ENCODE peak calls at places on chromosome 22, in nine cellular contexts. One of them, this sample, is unnamed.

GRCh38 chr22:21568207-21569075 is 927 bp downstream of the UBE2L3 start:
- DNase-seq in GM23338: peak
- DNase-seq in GM12878: no peak
- DNase-seq in kidney tubule cell: peak
- DNase-seq in AG04449: no peak
- DNase-seq in H7: peak
- DNase-seq in left cardiac atrium: no peak
- DNase-seq in CD8-positive, alpha-beta T cell: no peak
- DNase-seq in GM13977: peak
- DNase-seq in this sample: peak

GRCh38 chr22:49512471-49512870 is 315.2 kb downstream of the BRD1 start:
- DNase-seq in GM23338: no peak
- DNase-seq in GM12878: no peak
- DNase-seq in kidney tubule cell: no peak
- DNase-seq in AG04449: no peak
- DNase-seq in H7: no peak
- DNase-seq in left cardiac atrium: no peak
- DNase-seq in CD8-positive, alpha-beta T cell: no peak
- DNase-seq in GM13977: no peak
- DNase-seq in this sample: no peak

GRCh38 chr22:45072322-45072903 is 62.6 kb upstream of the PHF21B start:
- DNase-seq in GM23338: peak
- DNase-seq in GM12878: no peak
- DNase-seq in kidney tubule cell: peak
- DNase-seq in AG04449: no peak
- DNase-seq in H7: peak
- DNase-seq in left cardiac atrium: peak
- DNase-seq in CD8-positive, alpha-beta T cell: no peak
- DNase-seq in GM13977: no peak
- DNase-seq in this sample: no peak

GRCh38 chr22:28799125-28799833 is 1.1 kb downstream of the XBP1 start:
- DNase-seq in GM23338: peak
- DNase-seq in GM12878: no peak
- DNase-seq in kidney tubule cell: peak
- DNase-seq in AG04449: peak
- DNase-seq in H7: peak
- DNase-seq in left cardiac atrium: peak
- DNase-seq in CD8-positive, alpha-beta T cell: no peak
- DNase-seq in GM13977: peak
- DNase-seq in this sample: no peak

GRCh38 chr22:30386608-30386959 is 627 bp downstream of the RNF215 start:
- DNase-seq in GM23338: no peak
- DNase-seq in GM12878: no peak
- DNase-seq in kidney tubule cell: no peak
- DNase-seq in AG04449: no peak
- DNase-seq in H7: no peak
- DNase-seq in left cardiac atrium: no peak
- DNase-seq in CD8-positive, alpha-beta T cell: no peak
- DNase-seq in GM13977: no peak
- DNase-seq in this sample: no peak

GRCh38 chr22:31155425-31155824 is 4.6 kb upstream of the RNF185 start:
- DNase-seq in GM23338: no peak
- DNase-seq in GM12878: no peak
- DNase-seq in kidney tubule cell: no peak
- DNase-seq in AG04449: peak
- DNase-seq in H7: no peak
- DNase-seq in left cardiac atrium: no peak
- DNase-seq in CD8-positive, alpha-beta T cell: no peak
- DNase-seq in GM13977: no peak
- DNase-seq in this sample: no peak

GRCh38 chr22:37019309-37020191 is at the start of the genes MPST and TST:
- DNase-seq in GM23338: peak
- DNase-seq in GM12878: no peak
- DNase-seq in kidney tubule cell: peak
- DNase-seq in AG04449: no peak
- DNase-seq in H7: peak
- DNase-seq in left cardiac atrium: peak
- DNase-seq in CD8-positive, alpha-beta T cell: peak
- DNase-seq in GM13977: peak
- DNase-seq in this sample: peak

GRCh38 chr22:31044262-31044861 is 36.8 kb upstream of the SMTN start:
- DNase-seq in GM23338: no peak
- DNase-seq in GM12878: no peak
- DNase-seq in kidney tubule cell: no peak
- DNase-seq in AG04449: no peak
- DNase-seq in H7: no peak
- DNase-seq in left cardiac atrium: peak
- DNase-seq in CD8-positive, alpha-beta T cell: no peak
- DNase-seq in GM13977: no peak
- DNase-seq in this sample: no peak

GRCh38 chr22:44261164-44261860 is 51.4 kb downstream of the SHISAL1 start:
- DNase-seq in GM23338: no peak
- DNase-seq in GM12878: no peak
- DNase-seq in kidney tubule cell: no peak
- DNase-seq in AG04449: no peak
- DNase-seq in H7: peak
- DNase-seq in left cardiac atrium: no peak
- DNase-seq in CD8-positive, alpha-beta T cell: no peak
- DNase-seq in GM13977: no peak
- DNase-seq in this sample: no peak

GRCh38 chr22:47374273-47374771 is 611.9 kb downstream of the TBC1D22A start:
- DNase-seq in GM23338: no peak
- DNase-seq in GM12878: no peak
- DNase-seq in kidney tubule cell: no peak
- DNase-seq in AG04449: no peak
- DNase-seq in H7: no peak
- DNase-seq in left cardiac atrium: no peak
- DNase-seq in CD8-positive, alpha-beta T cell: no peak
- DNase-seq in GM13977: no peak
- DNase-seq in this sample: no peak

GRCh38 chr22:40919446-40919845 is 31.7 kb upstream of the RBX1 start:
- DNase-seq in GM23338: no peak
- DNase-seq in GM12878: no peak
- DNase-seq in kidney tubule cell: no peak
- DNase-seq in AG04449: no peak
- DNase-seq in H7: no peak
- DNase-seq in left cardiac atrium: no peak
- DNase-seq in CD8-positive, alpha-beta T cell: no peak
- DNase-seq in GM13977: no peak
- DNase-seq in this sample: no peak

GRCh38 chr22:43310798-43311197 is 32.4 kb downstream of the SCUBE1 start:
- DNase-seq in GM23338: no peak
- DNase-seq in GM12878: no peak
- DNase-seq in kidney tubule cell: no peak
- DNase-seq in AG04449: no peak
- DNase-seq in H7: no peak
- DNase-seq in left cardiac atrium: no peak
- DNase-seq in CD8-positive, alpha-beta T cell: no peak
- DNase-seq in GM13977: no peak
- DNase-seq in this sample: no peak